ENCODE peak calls at places on chromosome 18, in eight cellular contexts. R, F, S, Z, K, T, O and X are unnamed samples.

GRCh38 chr18:58850784-58851469 is 13.8 kb upstream of the ZNF532 start:
- DNase-seq in R (no peak), F (no peak), S (no peak), Z (no peak), K (no peak), T (no peak), O (no peak), X (no peak)

GRCh38 chr18:58338141-58338540 is 290.8 kb downstream of the ALPK2 start:
- DNase-seq in R (no peak), F (no peak), S (no peak), Z (no peak), K (no peak), T (no peak), O (no peak), X (no peak)

GRCh38 chr18:28875059-28875458 is 698.1 kb upstream of the CDH2 start:
- DNase-seq in R (no peak), F (peak; percentile 31), S (no peak), Z (no peak), K (no peak), T (no peak), O (no peak), X (no peak)

GRCh38 chr18:68418881-68419280 is 296.0 kb downstream of the TMX3 start:
- DNase-seq in R (peak; percentile 93), F (peak; percentile 15), S (no peak), Z (no peak), K (no peak), T (peak; percentile 49), O (no peak), X (no peak)

GRCh38 chr18:27921392-27921791 is 255.5 kb downstream of the CDH2 start:
- DNase-seq in R (no peak), F (no peak), S (no peak), Z (peak; percentile 11), K (peak; percentile 49), T (no peak), O (no peak), X (no peak)

GRCh38 chr18:79687806-79688205 is 8.2 kb downstream of the CTDP1 start:
- DNase-seq in R (peak; percentile 79), F (peak; percentile 42), S (no peak), Z (no peak), K (no peak), T (peak; percentile 72), O (no peak), X (no peak)

GRCh38 chr18:77374106-77374505 is 124.5 kb downstream of the GALR1 start:
- DNase-seq in R (no peak), F (no peak), S (no peak), Z (no peak), K (no peak), T (no peak), O (no peak), X (no peak)

GRCh38 chr18:73778052-73778395 is 369.6 kb downstream of the FBXO15 start:
- DNase-seq in R (no peak), F (peak; percentile 11), S (no peak), Z (no peak), K (no peak), T (no peak), O (no peak), X (no peak)

GRCh38 chr18:31603335-31603734 is 11.7 kb downstream of the TTR start:
- DNase-seq in R (no peak), F (peak; percentile 61), S (no peak), Z (no peak), K (no peak), T (peak; percentile 73), O (no peak), X (no peak)

GRCh38 chr18:65522907-65523306 is 227.9 kb upstream of the CDH7 start:
- DNase-seq in R (no peak), F (no peak), S (no peak), Z (no peak), K (no peak), T (no peak), O (no peak), X (no peak)

GRCh38 chr18:60123031-60123430 is 223.2 kb downstream of the PMAIP1 start:
- DNase-seq in R (no peak), F (no peak), S (no peak), Z (no peak), K (no peak), T (no peak), O (no peak), X (no peak)

GRCh38 chr18:49305688-49306336 is 154.6 kb downstream of the DYM start:
- DNase-seq in R (no peak), F (no peak), S (no peak), Z (no peak), K (no peak), T (peak; percentile 46), O (no peak), X (no peak)

GRCh38 chr18:59691046-59691395 is 6.2 kb downstream of the CCBE1 start:
- DNase-seq in R (peak; percentile 91), F (peak; percentile 36), S (no peak), Z (no peak), K (no peak), T (peak; percentile 64), O (no peak), X (peak; percentile 14)

GRCh38 chr18:77198663-77199062 is 51.0 kb upstream of the GALR1 start:
- DNase-seq in R (no peak), F (no peak), S (no peak), Z (no peak), K (no peak), T (no peak), O (no peak), X (no peak)

GRCh38 chr18:70127307-70127828 is 78.1 kb downstream of the RTTN start:
- DNase-seq in R (no peak), F (no peak), S (no peak), Z (no peak), K (peak; percentile 13), T (no peak), O (no peak), X (no peak)

GRCh38 chr18:21099442-21099841 is 12.2 kb downstream of the ROCK1 start:
- DNase-seq in R (no peak), F (no peak), S (no peak), Z (peak; percentile 5), K (no peak), T (no peak), O (no peak), X (no peak)
- H3K4me2 ChIP-seq in R (no peak overlapping the region), F (no peak overlapping the region), S (no peak overlapping the region), Z (no peak overlapping the region), K (no peak overlapping the region), T (no peak overlapping the region), O (no peak overlapping the region), X (no peak overlapping the region)

DNA sequence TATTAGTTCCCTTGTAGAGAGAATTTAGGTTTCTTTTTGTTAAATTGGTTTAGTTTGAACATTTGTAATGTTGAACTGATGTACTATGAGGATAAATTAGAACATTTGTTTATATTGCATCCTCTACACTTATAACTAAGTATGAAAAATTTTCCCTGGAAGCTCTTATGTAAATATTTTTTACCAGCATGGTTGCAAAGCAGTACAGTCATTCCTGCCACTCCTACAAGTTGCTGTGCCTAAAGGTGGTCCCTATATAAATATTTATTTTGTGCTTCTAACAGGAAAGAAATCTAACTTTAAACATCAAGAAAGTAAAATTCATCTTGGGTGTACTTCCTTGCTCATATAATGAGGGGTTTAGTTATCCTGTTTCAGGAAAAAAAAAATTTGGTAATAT is 14.2 kb downstream of the TWSG1 start:
- DNase-seq in R (peak; percentile 72), F (peak; percentile 36), S (no peak), Z (no peak), K (no peak), T (no peak), O (no peak), X (no peak)
- H3K4me2 ChIP-seq in R (peak overlapping the region; percentile 74), F (peak overlapping the region; percentile 76), S (peak overlapping the region; percentile 61), Z (no peak overlapping the region), K (no peak overlapping the region), T (peak overlapping the region; percentile 13), O (peak overlapping the region; percentile 33), X (no peak overlapping the region)

GRCh38 chr18:11518788-11519685 is 90.4 kb upstream of the SLC35G4 start:
- DNase-seq in R (peak; percentile 55), F (peak; percentile 46), S (peak; percentile 57), Z (peak; percentile 86), K (peak; percentile 83), T (peak; percentile 30), O (peak; percentile 71), X (peak; percentile 75)

GRCh38 chr18:11520536-11520935 is 88.9 kb upstream of the SLC35G4 start:
- DNase-seq in R (no peak), F (no peak), S (no peak), Z (no peak), K (no peak), T (peak; percentile 21), O (no peak), X (no peak)

GRCh38 chr18:11521853-11522252 is 87.5 kb upstream of the SLC35G4 start:
- DNase-seq in R (no peak), F (peak; percentile 4), S (no peak), Z (no peak), K (no peak), T (no peak), O (no peak), X (no peak)

GRCh38 chr18:11523809-11524208 is 85.6 kb upstream of the SLC35G4 start:
- DNase-seq in R (no peak), F (peak; percentile 10), S (no peak), Z (no peak), K (no peak), T (no peak), O (no peak), X (no peak)

GRCh38 chr18:11522992-11523391 is 86.4 kb upstream of the SLC35G4 start:
- DNase-seq in R (no peak), F (no peak), S (no peak), Z (no peak), K (no peak), T (no peak), O (no peak), X (no peak)
- H3K4me2 ChIP-seq in R (no peak overlapping the region), F (no peak overlapping the region), S (no peak overlapping the region), Z (no peak overlapping the region), K (no peak overlapping the region), T (no peak overlapping the region), O (no peak overlapping the region), X (no peak overlapping the region)

GRCh38 chr18:23523429-23524212 is 20.3 kb downstream of the RMC1 start:
- DNase-seq in R (peak; percentile 48), F (peak; percentile 62), S (no peak), Z (no peak), K (no peak), T (peak; percentile 23), O (no peak), X (no peak)
- H3K4me2 ChIP-seq in R (peak overlapping the region; percentile 2), F (no peak overlapping the region), S (no peak overlapping the region), Z (no peak overlapping the region), K (no peak overlapping the region), T (no peak overlapping the region), O (no peak overlapping the region), X (no peak overlapping the region)

DNA sequence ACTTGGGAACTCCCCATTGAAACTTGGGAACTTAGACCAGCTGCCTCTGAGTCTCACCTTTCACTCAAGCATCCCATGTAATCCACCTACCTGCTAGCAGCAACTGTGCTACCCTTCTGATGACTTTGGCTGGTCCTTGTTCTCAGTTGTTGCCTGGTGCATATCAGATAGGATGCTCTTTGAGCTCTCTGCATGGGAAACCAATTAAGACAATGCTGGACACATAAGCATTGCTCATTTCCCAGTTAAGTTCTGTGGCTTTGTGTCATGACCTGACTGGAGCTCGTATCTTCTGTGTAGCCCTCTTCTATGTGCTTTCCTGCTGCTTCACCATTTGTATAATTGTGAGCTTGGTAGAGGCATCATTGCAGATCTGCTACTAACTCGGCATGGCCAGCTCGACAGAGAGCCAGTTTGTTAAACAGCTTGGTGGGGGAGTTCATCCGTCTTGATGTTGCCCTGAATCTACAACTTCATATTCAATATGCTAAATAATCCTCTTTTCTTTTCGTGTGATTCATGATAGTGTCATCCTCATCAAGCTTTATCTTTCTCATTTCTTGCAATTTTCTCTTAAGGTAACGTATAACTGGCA is 447.5 kb upstream of the SLC14A2 start:
- DNase-seq in R (peak; percentile 80), F (peak; percentile 87), S (no peak), Z (no peak), K (no peak), T (peak; percentile 87), O (no peak), X (no peak)
- H3K4me2 ChIP-seq in R (no peak overlapping the region), F (peak overlapping the region; percentile 79), S (no peak overlapping the region), Z (no peak overlapping the region), K (no peak overlapping the region), T (peak overlapping the region; percentile 56), O (no peak overlapping the region), X (no peak overlapping the region)

GRCh38 chr18:45522371-45522770 is 92.9 kb upstream of the SLC14A2 start:
- DNase-seq in R (peak; percentile 2), F (peak; percentile 74), S (no peak), Z (no peak), K (no peak), T (peak; percentile 9), O (no peak), X (no peak)
- H3K4me2 ChIP-seq in R (no peak overlapping the region), F (peak overlapping the region; percentile 76), S (no peak overlapping the region), Z (no peak overlapping the region), K (no peak overlapping the region), T (no peak overlapping the region), O (no peak overlapping the region), X (no peak overlapping the region)